ENCODE peak calls at places on chromosomes 11 and 22, in four cellular contexts. C, F, A and U are unnamed samples.

GRCh38 chr22:50060441-50061140 is 2.5 kb upstream of the TTLL8 start:
- DNase-seq in C (no peak), F (no peak), A (no peak), U (no peak)

GRCh38 chr11:2855162-2855561 is 30.4 kb downstream of the CDKN1C start:
- DNase-seq in C (no peak), F (no peak), A (no peak), U (no peak)

GRCh38 chr11:76626921-76627391 is 43.6 kb downstream of the LRRC32 start:
- DNase-seq in C (peak), F (no peak), A (peak), U (peak)

GRCh38 chr11:16632295-16633200 is 105.9 kb upstream of the C11orf58 start:
- DNase-seq in C (no peak), F (no peak), A (no peak), U (peak)

GRCh38 chr11:74739546-74740270 is 8.5 kb upstream of the CHRDL2 start:
- DNase-seq in C (peak), F (peak), A (no peak), U (peak)

GRCh38 chr11:124812876-124813275 is 12.7 kb upstream of the MSANTD2 start:
- DNase-seq in C (no peak), F (no peak), A (no peak), U (no peak)

GRCh38 chr11:75725552-75726320 is 8.1 kb downstream of the MOGAT2 start:
- DNase-seq in C (no peak), F (no peak), A (no peak), U (no peak)

GRCh38 chr11:41578421-41579047 is 119.1 kb upstream of the LRRC4C start:
- DNase-seq in C (no peak), F (no peak), A (no peak), U (no peak)

GRCh38 chr11:93570759-93571413 is 27.7 kb upstream of the SMCO4 start:
- DNase-seq in C (no peak), F (peak), A (no peak), U (no peak)

GRCh38 chr11:82012276-82012675 is 721.4 kb downstream of the FAM181B start:
- DNase-seq in C (no peak), F (no peak), A (no peak), U (no peak)

GRCh38 chr11:107301886-107302285 is 155.7 kb downstream of the CWF19L2 start:
- DNase-seq in C (no peak), F (no peak), A (no peak), U (no peak)

GRCh38 chr11:30712749-30713148 is 126.6 kb upstream of the MPPED2 start:
- DNase-seq in C (no peak), F (no peak), A (no peak), U (no peak)

GRCh38 chr11:116871248-116871647 is 33.8 kb upstream of the APOA1 start:
- DNase-seq in C (no peak), F (no peak), A (no peak), U (no peak)

GRCh38 chr22:20062043-20062765 is 17.8 kb upstream of the DGCR8 start:
- DNase-seq in C (no peak), F (no peak), A (no peak), U (no peak)

GRCh38 chr11:13109616-13110015 is 100.5 kb downstream of the RASSF10 start:
- DNase-seq in C (no peak), F (no peak), A (no peak), U (no peak)

GRCh38 chr11:65169164-65169641 is 830 bp upstream of the SPDYC start:
- DNase-seq in C (no peak), F (no peak), A (no peak), U (peak)

GRCh38 chr11:12629601-12630313 is 44.5 kb upstream of the TEAD1 start:
- DNase-seq in C (no peak), F (no peak), A (no peak), U (no peak)

GRCh38 chr11:95764267-95764898 is 25.2 kb downstream of the FAM76B start:
- DNase-seq in C (peak), F (no peak), A (no peak), U (peak)

GRCh38 chr11:116272181-116272789 is 500.5 kb downstream of the BUD13 start:
- DNase-seq in C (no peak), F (no peak), A (no peak), U (no peak)

GRCh38 chr11:93613432-93613831 is 48.0 kb upstream of the CEP295 start:
- DNase-seq in C (no peak), F (no peak), A (no peak), U (no peak)

GRCh38 chr22:30238661-30239420 is 7.7 kb downstream of the LIF start:
- DNase-seq in C (no peak), F (peak), A (no peak), U (no peak)

GRCh38 chr11:31810779-31811647 is at the start of gene PAX6:
- DNase-seq in C (peak), F (peak), A (no peak), U (peak)

GRCh38 chr11:126607776-126608625 is 252.5 kb downstream of the ST3GAL4 start:
- DNase-seq in C (no peak), F (no peak), A (no peak), U (no peak)

GRCh38 chr11:107834995-107835394 is 23.6 kb downstream of the SLC35F2 start:
- DNase-seq in C (no peak), F (no peak), A (no peak), U (no peak)

GRCh38 chr11:86230196-86230813 is 14.2 kb upstream of the EED start:
- DNase-seq in C (no peak), F (no peak), A (no peak), U (no peak)